ENCODE peak calls at places on chromosomes 7 and 10, in five cellular contexts. One of them, this sample, is unnamed.

GRCh38 chr10:122740640-122741039 is 41.0 kb upstream of the C10orf120 start:
- DNase-seq in DND-41: no peak
- DNase-seq in lower lobe of right lung: no peak
- DNase-seq in upper lobe of right lung: no peak
- DNase-seq in IMR-90: no peak
- DNase-seq in this sample: no peak

GRCh38 chr7:50389961-50390360 is 60.2 kb downstream of the FIGNL1 start:
- DNase-seq in upper lobe of right lung: no peak
- DNase-seq in IMR-90: no peak
- DNase-seq in DND-41: no peak
- DNase-seq in lower lobe of right lung: no peak
- DNase-seq in this sample: no peak

GRCh38 chr7:55961994-55962393 is 2.4 kb upstream of the NIPSNAP2 start:
- DNase-seq in lower lobe of right lung: no peak
- DNase-seq in IMR-90: no peak
- DNase-seq in DND-41: no peak
- DNase-seq in upper lobe of right lung: no peak
- DNase-seq in this sample: no peak

GRCh38 chr10:48431871-48432270 is 125.4 kb downstream of the MAPK8 start:
- DNase-seq in upper lobe of right lung: no peak
- DNase-seq in lower lobe of right lung: no peak
- DNase-seq in IMR-90: peak; percentile 47
- DNase-seq in DND-41: no peak
- DNase-seq in this sample: no peak

GRCh38 chr7:96277921-96278320 is 44.0 kb downstream of the SLC25A13 start:
- DNase-seq in DND-41: no peak
- DNase-seq in upper lobe of right lung: no peak
- DNase-seq in lower lobe of right lung: no peak
- DNase-seq in IMR-90: no peak
- DNase-seq in this sample: no peak

GRCh38 chr10:6501931-6502330 is 78.1 kb downstream of the PRKCQ start:
- DNase-seq in lower lobe of right lung: no peak
- DNase-seq in IMR-90: no peak
- DNase-seq in upper lobe of right lung: no peak
- DNase-seq in DND-41: no peak
- DNase-seq in this sample: no peak

GRCh38 chr10:46020871-46021553 is 9.4 kb downstream of the NCOA4 start:
- DNase-seq in upper lobe of right lung: no peak
- DNase-seq in IMR-90: peak; percentile 89
- DNase-seq in DND-41: no peak
- DNase-seq in lower lobe of right lung: no peak
- DNase-seq in this sample: no peak

GRCh38 chr7:37359180-37359579 is 89.5 kb downstream of the ELMO1 start:
- DNase-seq in IMR-90: no peak
- DNase-seq in lower lobe of right lung: no peak
- DNase-seq in upper lobe of right lung: no peak
- DNase-seq in DND-41: no peak
- DNase-seq in this sample: no peak

GRCh38 chr7:148993193-148993592 is 35.1 kb downstream of the PDIA4 start:
- DNase-seq in DND-41: no peak
- DNase-seq in lower lobe of right lung: no peak
- DNase-seq in upper lobe of right lung: no peak
- DNase-seq in IMR-90: no peak
- DNase-seq in this sample: no peak

GRCh38 chr10:79404231-79404609 is 41.2 kb downstream of the ZCCHC24 start:
- DNase-seq in DND-41: no peak
- DNase-seq in IMR-90: peak; percentile 76
- DNase-seq in lower lobe of right lung: peak; percentile 50
- DNase-seq in upper lobe of right lung: peak; percentile 66
- DNase-seq in this sample: peak; percentile 83
- H3K4me1 ChIP-seq in DND-41: no peaks in the 10 kb centered on the region
- H3K4me1 ChIP-seq in IMR-90: peaks cover 75% of the 10 kb centered on the region
- H3K4me1 ChIP-seq in lower lobe of right lung: peaks cover 100% of the 10 kb centered on the region
- H3K4me1 ChIP-seq in upper lobe of right lung: peaks cover 78% of the 10 kb centered on the region
- H3K4me1 ChIP-seq in this sample: peaks cover 85% of the 10 kb centered on the region

GRCh38 chr10:67914777-67915340 is 30.4 kb downstream of the SIRT1 start:
- DNase-seq in lower lobe of right lung: no peak
- DNase-seq in IMR-90: no peak
- DNase-seq in DND-41: no peak
- DNase-seq in upper lobe of right lung: no peak
- DNase-seq in this sample: no peak
- H3K36me3 ChIP-seq in lower lobe of right lung: peaks cover 78% of the 10 kb centered on the region
- H3K36me3 ChIP-seq in IMR-90: peaks cover 27% of the 10 kb centered on the region
- H3K36me3 ChIP-seq in DND-41: peaks cover 83% of the 10 kb centered on the region
- H3K36me3 ChIP-seq in upper lobe of right lung: peaks cover 75% of the 10 kb centered on the region
- H3K36me3 ChIP-seq in this sample: peaks cover 80% of the 10 kb centered on the region

GRCh38 chr7:28155019-28155660 is 25.5 kb downstream of the JAZF1 start:
- DNase-seq in lower lobe of right lung: no peak
- DNase-seq in upper lobe of right lung: no peak
- DNase-seq in IMR-90: no peak
- DNase-seq in DND-41: no peak
- DNase-seq in this sample: no peak

GRCh38 chr7:28157826-28158416 is 22.7 kb downstream of the JAZF1 start:
- DNase-seq in IMR-90: no peak
- DNase-seq in lower lobe of right lung: no peak
- DNase-seq in upper lobe of right lung: no peak
- DNase-seq in DND-41: no peak
- DNase-seq in this sample: no peak

GRCh38 chr7:28155964-28156363 is 24.6 kb downstream of the JAZF1 start:
- DNase-seq in upper lobe of right lung: no peak
- DNase-seq in lower lobe of right lung: no peak
- DNase-seq in DND-41: no peak
- DNase-seq in IMR-90: peak; percentile 59
- DNase-seq in this sample: no peak

GRCh38 chr7:28157311-28157710 is 23.3 kb downstream of the JAZF1 start:
- DNase-seq in lower lobe of right lung: no peak
- DNase-seq in upper lobe of right lung: no peak
- DNase-seq in IMR-90: no peak
- DNase-seq in DND-41: no peak
- DNase-seq in this sample: no peak

GRCh38 chr7:28156401-28156800 is 24.2 kb downstream of the JAZF1 start:
- DNase-seq in lower lobe of right lung: no peak
- DNase-seq in IMR-90: no peak
- DNase-seq in upper lobe of right lung: no peak
- DNase-seq in DND-41: no peak
- DNase-seq in this sample: no peak
- H3K27ac ChIP-seq in lower lobe of right lung: peak overlapping the region; percentile 22
- H3K27ac ChIP-seq in IMR-90: peak overlapping the region; percentile 0
- H3K27ac ChIP-seq in upper lobe of right lung: no peak overlapping the region
- H3K27ac ChIP-seq in DND-41: no peak overlapping the region
- H3K27ac ChIP-seq in this sample: peak overlapping the region; percentile 28

DNA sequence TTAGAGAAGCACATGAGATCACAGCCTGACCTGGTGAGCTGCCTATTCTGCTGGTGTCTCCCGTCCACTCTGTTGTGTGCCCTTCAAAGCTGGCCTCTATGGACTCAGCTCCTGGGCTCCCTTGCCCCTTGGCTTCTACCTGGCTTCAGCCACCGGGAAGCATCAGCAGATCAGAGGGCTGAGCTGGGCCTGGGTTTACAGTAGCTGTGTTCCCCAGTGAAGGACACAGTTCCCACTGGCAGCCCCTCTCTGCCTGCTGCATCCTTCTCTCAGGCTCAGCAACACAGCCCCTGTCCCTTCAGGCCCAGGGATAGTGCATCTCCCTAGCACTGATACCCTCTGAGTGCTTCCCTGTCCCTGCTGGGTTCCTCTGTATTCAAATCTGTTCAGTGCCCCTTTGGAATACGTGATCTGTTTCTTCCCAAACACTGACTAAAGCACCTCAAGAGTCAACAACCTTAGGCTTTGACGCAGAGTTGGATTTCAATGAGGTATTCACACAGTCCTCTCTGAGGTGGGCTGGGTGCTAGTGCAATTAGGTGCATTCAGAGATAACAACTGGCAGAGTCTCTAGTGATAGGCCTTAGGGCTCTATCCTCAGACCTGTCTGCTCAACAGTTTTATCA is 109.8 kb downstream of the GRID1 start:
- DNase-seq in IMR-90: no peak
- DNase-seq in lower lobe of right lung: no peak
- DNase-seq in DND-41: no peak
- DNase-seq in upper lobe of right lung: peak; percentile 33
- DNase-seq in this sample: no peak
- H3K4me1 ChIP-seq in IMR-90: no peaks in the 10 kb centered on the region
- H3K4me1 ChIP-seq in lower lobe of right lung: no peaks in the 10 kb centered on the region
- H3K4me1 ChIP-seq in DND-41: no peaks in the 10 kb centered on the region
- H3K4me1 ChIP-seq in upper lobe of right lung: no peaks in the 10 kb centered on the region
- H3K4me1 ChIP-seq in this sample: no peaks in the 10 kb centered on the region

DNA sequence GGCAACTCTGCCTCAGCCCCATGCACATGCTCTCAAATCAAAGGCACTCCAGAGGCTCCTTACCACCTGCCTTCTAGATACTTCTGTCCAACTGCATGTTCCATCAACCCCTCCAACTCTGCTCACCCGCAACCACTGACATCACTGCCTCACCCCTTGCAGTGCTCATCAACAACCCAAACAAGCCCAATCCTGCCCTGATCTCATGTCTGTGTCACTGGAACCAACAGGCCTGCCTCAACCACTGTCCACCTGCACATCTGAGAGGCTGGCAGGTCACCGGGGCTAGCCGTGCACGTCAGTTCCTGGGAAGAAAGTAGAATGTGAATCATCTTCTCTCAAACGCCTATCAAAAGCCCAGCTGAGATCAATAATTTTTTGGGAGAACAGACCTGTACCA is 33.3 kb downstream of the CTBP2 start:
- DNase-seq in IMR-90: no peak
- DNase-seq in lower lobe of right lung: no peak
- DNase-seq in DND-41: no peak
- DNase-seq in upper lobe of right lung: peak; percentile 30
- DNase-seq in this sample: no peak
- H3K36me3 ChIP-seq in IMR-90: peaks cover 38% of the 10 kb centered on the region
- H3K36me3 ChIP-seq in lower lobe of right lung: peaks cover 29% of the 10 kb centered on the region
- H3K36me3 ChIP-seq in DND-41: peaks cover 10% of the 10 kb centered on the region
- H3K36me3 ChIP-seq in upper lobe of right lung: peaks cover 6% of the 10 kb centered on the region
- H3K36me3 ChIP-seq in this sample: peaks cover 15% of the 10 kb centered on the region

GRCh38 chr7:111012799-111013675 is 77.9 kb upstream of the LRRN3 start:
- DNase-seq in IMR-90: no peak
- DNase-seq in upper lobe of right lung: no peak
- DNase-seq in lower lobe of right lung: peak; percentile 45
- DNase-seq in DND-41: peak; percentile 57
- DNase-seq in this sample: no peak
- H3K27ac ChIP-seq in IMR-90: no peak overlapping the region
- H3K27ac ChIP-seq in upper lobe of right lung: peak overlapping the region; percentile 27
- H3K27ac ChIP-seq in lower lobe of right lung: peak overlapping the region; percentile 39
- H3K27ac ChIP-seq in DND-41: peak overlapping the region; percentile 70
- H3K27ac ChIP-seq in this sample: no peak overlapping the region

DNA sequence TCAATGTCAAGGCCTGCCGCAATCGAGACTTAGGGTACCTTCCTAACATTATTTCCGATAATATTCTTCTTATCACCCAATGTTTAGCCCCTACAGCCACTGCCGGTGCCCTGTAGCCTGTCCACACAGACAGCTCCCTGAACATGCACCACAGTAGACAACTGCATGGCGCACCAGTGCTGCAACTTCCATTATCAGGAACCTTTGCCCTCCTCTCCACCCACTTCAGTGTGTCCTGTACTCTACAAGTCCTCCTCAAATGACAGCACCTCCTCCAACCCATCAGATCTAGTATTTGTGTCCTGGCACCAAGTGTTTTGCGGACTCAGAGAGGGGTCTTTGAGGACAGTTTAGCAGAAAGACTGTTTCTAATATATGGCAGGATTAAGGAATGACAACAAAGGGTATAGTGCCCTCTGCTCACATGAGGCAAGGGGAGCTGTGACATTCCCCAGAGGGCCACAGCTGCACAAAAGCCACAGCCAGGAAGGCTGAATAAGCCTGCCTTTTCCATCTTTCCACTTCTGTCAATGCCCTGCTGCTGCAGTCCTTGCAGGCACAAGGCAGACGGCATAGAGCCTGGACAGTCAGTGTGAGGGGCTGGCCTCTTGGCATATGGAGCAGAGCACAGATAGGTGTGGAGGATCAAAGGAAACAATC is 335.4 kb downstream of the PARD3 start:
- DNase-seq in IMR-90: no peak
- DNase-seq in lower lobe of right lung: no peak
- DNase-seq in upper lobe of right lung: no peak
- DNase-seq in DND-41: no peak
- DNase-seq in this sample: no peak
- H3K4me1 ChIP-seq in IMR-90: no peaks in the 10 kb centered on the region
- H3K4me1 ChIP-seq in lower lobe of right lung: no peaks in the 10 kb centered on the region
- H3K4me1 ChIP-seq in upper lobe of right lung: no peaks in the 10 kb centered on the region
- H3K4me1 ChIP-seq in DND-41: no peaks in the 10 kb centered on the region
- H3K4me1 ChIP-seq in this sample: no peaks in the 10 kb centered on the region

DNA sequence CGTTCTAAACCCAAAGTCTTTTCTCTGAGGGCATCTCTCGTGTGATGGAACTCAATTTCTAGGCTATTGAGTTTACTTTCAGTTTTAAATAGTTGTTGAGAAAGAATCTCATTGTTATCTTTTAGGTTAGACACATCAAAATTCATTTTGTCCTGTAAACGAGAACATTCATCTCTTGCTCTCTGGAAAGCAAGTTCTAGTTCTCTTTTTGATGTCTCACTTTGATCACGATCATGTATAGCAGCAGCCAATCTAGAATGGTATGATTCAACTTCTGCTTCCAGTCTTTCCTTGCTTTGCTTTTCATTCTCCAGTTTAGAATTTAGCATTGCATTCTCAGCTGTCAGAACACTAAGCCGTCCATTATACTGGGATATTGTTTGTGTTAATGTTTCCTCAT is 65.1 kb downstream of the ANKRD26 start:
- DNase-seq in IMR-90: no peak
- DNase-seq in upper lobe of right lung: no peak
- DNase-seq in DND-41: no peak
- DNase-seq in lower lobe of right lung: no peak
- DNase-seq in this sample: no peak
- H3K36me3 ChIP-seq in IMR-90: peaks cover 7% of the 10 kb centered on the region
- H3K36me3 ChIP-seq in upper lobe of right lung: peaks cover 38% of the 10 kb centered on the region
- H3K36me3 ChIP-seq in DND-41: peaks cover 51% of the 10 kb centered on the region
- H3K36me3 ChIP-seq in lower lobe of right lung: peaks cover 28% of the 10 kb centered on the region
- H3K36me3 ChIP-seq in this sample: peaks cover 21% of the 10 kb centered on the region

GRCh38 chr10:4195214-4195613 is 410.2 kb upstream of the KLF6 start:
- DNase-seq in upper lobe of right lung: no peak
- DNase-seq in IMR-90: peak; percentile 77
- DNase-seq in DND-41: no peak
- DNase-seq in lower lobe of right lung: no peak
- DNase-seq in this sample: no peak

GRCh38 chr10:4197676-4198075 is 412.7 kb upstream of the KLF6 start:
- DNase-seq in upper lobe of right lung: no peak
- DNase-seq in IMR-90: no peak
- DNase-seq in DND-41: no peak
- DNase-seq in lower lobe of right lung: no peak
- DNase-seq in this sample: no peak

GRCh38 chr10:4199196-4199595 is 414.2 kb upstream of the KLF6 start:
- DNase-seq in DND-41: no peak
- DNase-seq in lower lobe of right lung: no peak
- DNase-seq in IMR-90: no peak
- DNase-seq in upper lobe of right lung: no peak
- DNase-seq in this sample: no peak

GRCh38 chr10:4196948-4197390 is 412.0 kb upstream of the KLF6 start:
- DNase-seq in lower lobe of right lung: no peak
- DNase-seq in DND-41: no peak
- DNase-seq in IMR-90: peak; percentile 17
- DNase-seq in upper lobe of right lung: no peak
- DNase-seq in this sample: no peak

DNA sequence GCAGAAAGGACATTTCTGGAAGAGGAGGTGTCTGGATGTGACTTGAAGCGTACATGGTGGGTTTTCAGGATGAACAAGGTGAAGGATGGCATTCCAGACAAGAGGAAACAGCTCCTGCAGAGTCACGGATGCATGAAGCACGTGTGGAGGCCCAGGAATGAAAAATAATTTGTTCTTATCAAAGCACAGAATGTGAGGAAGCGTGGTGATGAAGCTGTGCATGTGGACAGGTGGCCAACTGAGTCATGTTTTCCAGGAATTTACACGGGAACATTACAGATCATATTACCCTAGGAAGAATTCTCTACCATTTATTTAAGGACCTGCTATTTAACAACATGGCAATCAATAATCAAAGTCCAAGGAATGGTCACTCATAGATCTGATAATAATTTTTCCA is 413.2 kb upstream of the KLF6 start:
- DNase-seq in IMR-90: no peak
- DNase-seq in DND-41: no peak
- DNase-seq in upper lobe of right lung: no peak
- DNase-seq in lower lobe of right lung: no peak
- DNase-seq in this sample: no peak
- H3K27ac ChIP-seq in IMR-90: no peak overlapping the region
- H3K27ac ChIP-seq in DND-41: no peak overlapping the region
- H3K27ac ChIP-seq in upper lobe of right lung: no peak overlapping the region
- H3K27ac ChIP-seq in lower lobe of right lung: no peak overlapping the region
- H3K27ac ChIP-seq in this sample: no peak overlapping the region